ENCODE peak calls at places on chromosomes 4 and X, in seven cellular contexts. One of them, this sample, is unnamed. For H3K4me1, the result is how much of the 10 kb centered on the place peaks cover.

GRCh38 chr4:60128916-60129315 is 1071.2 kb upstream of the ADGRL3 start:
- DNase-seq in GM23248: no peak
- DNase-seq in H9: no peak
- DNase-seq in hepatocyte: no peak
- DNase-seq in CD8-positive, alpha-beta T cell: no peak
- DNase-seq in tibial artery: no peak
- DNase-seq in OCI-LY7: no peak
- DNase-seq in this sample: no peak

GRCh38 chr4:88969271-88969670 is 87.7 kb downstream of the FAM13A start:
- DNase-seq in GM23248: no peak
- DNase-seq in CD8-positive, alpha-beta T cell: no peak
- DNase-seq in hepatocyte: no peak
- DNase-seq in OCI-LY7: no peak
- DNase-seq in H9: no peak
- DNase-seq in tibial artery: no peak
- DNase-seq in this sample: no peak

GRCh38 chr4:87216469-87216868 is 3.9 kb downstream of the KLHL8 start:
- DNase-seq in tibial artery: no peak
- DNase-seq in GM23248: no peak
- DNase-seq in OCI-LY7: no peak
- DNase-seq in CD8-positive, alpha-beta T cell: no peak
- DNase-seq in H9: no peak
- DNase-seq in hepatocyte: no peak
- DNase-seq in this sample: no peak

GRCh38 chrX:50180073-50180940 is 20.5 kb downstream of the AKAP4 start:
- DNase-seq in GM23248: peak
- DNase-seq in H9: no peak
- DNase-seq in tibial artery: no peak
- DNase-seq in OCI-LY7: peak
- DNase-seq in hepatocyte: no peak
- DNase-seq in CD8-positive, alpha-beta T cell: no peak
- DNase-seq in this sample: peak

GRCh38 chr4:55170462-55170861 is 45.1 kb upstream of the KDR start:
- DNase-seq in CD8-positive, alpha-beta T cell: no peak
- DNase-seq in OCI-LY7: no peak
- DNase-seq in H9: no peak
- DNase-seq in tibial artery: no peak
- DNase-seq in hepatocyte: no peak
- DNase-seq in GM23248: no peak
- DNase-seq in this sample: no peak

GRCh38 chr4:48043504-48043903 is 26.9 kb downstream of the NIPAL1 start:
- DNase-seq in OCI-LY7: no peak
- DNase-seq in CD8-positive, alpha-beta T cell: no peak
- DNase-seq in H9: no peak
- DNase-seq in hepatocyte: no peak
- DNase-seq in GM23248: no peak
- DNase-seq in tibial artery: no peak
- DNase-seq in this sample: no peak

GRCh38 chrX:2650865-2651264 is 40.2 kb upstream of the CD99 start:
- DNase-seq in CD8-positive, alpha-beta T cell: no peak
- DNase-seq in H9: no peak
- DNase-seq in tibial artery: no peak
- DNase-seq in GM23248: peak
- DNase-seq in hepatocyte: no peak
- DNase-seq in OCI-LY7: no peak
- DNase-seq in this sample: no peak

GRCh38 chr4:8029689-8030088 is 90.0 kb upstream of the AFAP1 start:
- DNase-seq in H9: no peak
- DNase-seq in OCI-LY7: no peak
- DNase-seq in GM23248: no peak
- DNase-seq in tibial artery: no peak
- DNase-seq in hepatocyte: no peak
- DNase-seq in CD8-positive, alpha-beta T cell: no peak
- DNase-seq in this sample: no peak

GRCh38 chr4:141346144-141346543 is 125.4 kb downstream of the ZNF330 start:
- DNase-seq in OCI-LY7: peak
- DNase-seq in tibial artery: no peak
- DNase-seq in CD8-positive, alpha-beta T cell: no peak
- DNase-seq in H9: no peak
- DNase-seq in GM23248: peak
- DNase-seq in hepatocyte: peak
- DNase-seq in this sample: peak

GRCh38 chrX:107678957-107679740 is 50.8 kb downstream of the PRPS1 start:
- DNase-seq in GM23248: peak
- DNase-seq in H9: peak
- DNase-seq in tibial artery: peak
- DNase-seq in OCI-LY7: peak
- DNase-seq in hepatocyte: peak
- DNase-seq in CD8-positive, alpha-beta T cell: peak
- DNase-seq in this sample: no peak

GRCh38 chr4:47071863-47072441 is 40.6 kb downstream of the GABRB1 start:
- DNase-seq in CD8-positive, alpha-beta T cell: no peak
- DNase-seq in OCI-LY7: no peak
- DNase-seq in tibial artery: no peak
- DNase-seq in H9: no peak
- DNase-seq in GM23248: peak
- DNase-seq in hepatocyte: no peak
- DNase-seq in this sample: no peak

GRCh38 chr4:97498875-97499274 is 644.4 kb downstream of the STPG2 start:
- DNase-seq in tibial artery: no peak
- DNase-seq in GM23248: peak
- DNase-seq in CD8-positive, alpha-beta T cell: no peak
- DNase-seq in H9: no peak
- DNase-seq in hepatocyte: peak
- DNase-seq in OCI-LY7: no peak
- DNase-seq in this sample: no peak

GRCh38 chr4:55706526-55706925 is 70.4 kb upstream of the NMU start:
- DNase-seq in CD8-positive, alpha-beta T cell: no peak
- DNase-seq in tibial artery: no peak
- DNase-seq in H9: no peak
- DNase-seq in GM23248: no peak
- DNase-seq in hepatocyte: no peak
- DNase-seq in OCI-LY7: no peak
- DNase-seq in this sample: no peak

GRCh38 chr4:48341776-48342558 is 638 bp downstream of the SLAIN2 start:
- DNase-seq in tibial artery: peak
- DNase-seq in H9: peak
- DNase-seq in CD8-positive, alpha-beta T cell: peak
- DNase-seq in hepatocyte: peak
- DNase-seq in GM23248: peak
- DNase-seq in OCI-LY7: peak
- DNase-seq in this sample: peak

GRCh38 chr4:83454626-83455025 is 997 bp downstream of the HELQ start:
- DNase-seq in CD8-positive, alpha-beta T cell: no peak
- DNase-seq in GM23248: no peak
- DNase-seq in H9: no peak
- DNase-seq in hepatocyte: peak
- DNase-seq in OCI-LY7: no peak
- DNase-seq in tibial artery: no peak
- DNase-seq in this sample: no peak

GRCh38 chr4:87118826-87119225 is 101.6 kb downstream of the KLHL8 start:
- DNase-seq in hepatocyte: no peak
- DNase-seq in tibial artery: no peak
- DNase-seq in CD8-positive, alpha-beta T cell: no peak
- DNase-seq in GM23248: peak
- DNase-seq in OCI-LY7: peak
- DNase-seq in H9: no peak
- DNase-seq in this sample: peak

GRCh38 chr4:88964450-88964849 is 92.5 kb downstream of the FAM13A start:
- DNase-seq in hepatocyte: no peak
- DNase-seq in GM23248: peak
- DNase-seq in tibial artery: no peak
- DNase-seq in OCI-LY7: no peak
- DNase-seq in CD8-positive, alpha-beta T cell: no peak
- DNase-seq in H9: no peak
- DNase-seq in this sample: no peak

GRCh38 chrX:140733766-140734342 is 24.3 kb downstream of the LINC00632 start:
- DNase-seq in OCI-LY7: peak
- DNase-seq in GM23248: peak
- DNase-seq in tibial artery: no peak
- DNase-seq in hepatocyte: peak
- DNase-seq in CD8-positive, alpha-beta T cell: no peak
- DNase-seq in H9: no peak
- DNase-seq in this sample: peak

GRCh38 chr4:181194096-181194495 is 1049.1 kb upstream of the TENM3 start:
- DNase-seq in CD8-positive, alpha-beta T cell: no peak
- DNase-seq in H9: no peak
- DNase-seq in tibial artery: no peak
- DNase-seq in OCI-LY7: no peak
- DNase-seq in GM23248: no peak
- DNase-seq in hepatocyte: no peak
- DNase-seq in this sample: no peak

GRCh38 chrX:15136795-15137194 is 133.1 kb downstream of the ASB9 start:
- DNase-seq in OCI-LY7: no peak
- DNase-seq in CD8-positive, alpha-beta T cell: no peak
- DNase-seq in GM23248: no peak
- DNase-seq in H9: no peak
- DNase-seq in tibial artery: no peak
- DNase-seq in hepatocyte: no peak
- DNase-seq in this sample: no peak

GRCh38 chrX:129613596-129613995 is 41.2 kb downstream of the APLN start:
- DNase-seq in hepatocyte: no peak
- DNase-seq in CD8-positive, alpha-beta T cell: no peak
- DNase-seq in tibial artery: no peak
- DNase-seq in OCI-LY7: no peak
- DNase-seq in H9: no peak
- DNase-seq in GM23248: no peak
- DNase-seq in this sample: peak

GRCh38 chrX:20205927-20206708 is 60.6 kb downstream of the RPS6KA3 start:
- DNase-seq in H9: no peak
- DNase-seq in hepatocyte: no peak
- DNase-seq in CD8-positive, alpha-beta T cell: no peak
- DNase-seq in GM23248: no peak
- DNase-seq in OCI-LY7: no peak
- DNase-seq in tibial artery: no peak
- DNase-seq in this sample: no peak

GRCh38 chrX:23742693-23743622 is at the start of gene ACOT9:
- DNase-seq in GM23248: peak
- DNase-seq in CD8-positive, alpha-beta T cell: peak
- DNase-seq in tibial artery: peak
- DNase-seq in H9: peak
- DNase-seq in OCI-LY7: peak
- DNase-seq in hepatocyte: peak
- DNase-seq in this sample: peak

GRCh38 chr4:73448448-73449203 is 12.6 kb downstream of the AFP start:
- DNase-seq in CD8-positive, alpha-beta T cell: no peak
- DNase-seq in H9: no peak
- DNase-seq in hepatocyte: no peak
- DNase-seq in GM23248: no peak
- DNase-seq in OCI-LY7: no peak
- DNase-seq in tibial artery: no peak
- DNase-seq in this sample: no peak

GRCh38 chr4:73451978-73452747 is 16.1 kb downstream of the AFP start:
- DNase-seq in H9: no peak
- DNase-seq in CD8-positive, alpha-beta T cell: no peak
- DNase-seq in GM23248: peak
- DNase-seq in OCI-LY7: no peak
- DNase-seq in hepatocyte: no peak
- DNase-seq in tibial artery: no peak
- DNase-seq in this sample: peak

GRCh38 chr4:73452953-73453700 is 17.1 kb downstream of the AFP start:
- DNase-seq in hepatocyte: peak
- DNase-seq in CD8-positive, alpha-beta T cell: no peak
- DNase-seq in GM23248: no peak
- DNase-seq in H9: no peak
- DNase-seq in tibial artery: no peak
- DNase-seq in OCI-LY7: no peak
- DNase-seq in this sample: peak

GRCh38 chr4:73451404-73451803 is 15.4 kb downstream of the AFP start:
- DNase-seq in GM23248: peak
- DNase-seq in CD8-positive, alpha-beta T cell: no peak
- DNase-seq in OCI-LY7: no peak
- DNase-seq in tibial artery: no peak
- DNase-seq in H9: peak
- DNase-seq in hepatocyte: no peak
- DNase-seq in this sample: peak

GRCh38 chr4:73450398-73451004 is 14.5 kb downstream of the AFP start:
- DNase-seq in hepatocyte: peak
- DNase-seq in CD8-positive, alpha-beta T cell: no peak
- DNase-seq in OCI-LY7: no peak
- DNase-seq in H9: peak
- DNase-seq in tibial artery: no peak
- DNase-seq in GM23248: peak
- DNase-seq in this sample: peak
- H3K27ac ChIP-seq in hepatocyte: peak
- H3K27ac ChIP-seq in CD8-positive, alpha-beta T cell: no peak
- H3K27ac ChIP-seq in OCI-LY7: no peak
- H3K27ac ChIP-seq in H9: no peak
- H3K27ac ChIP-seq in tibial artery: no peak
- H3K27ac ChIP-seq in GM23248: peak
- H3K27ac ChIP-seq in this sample: peak

DNA sequence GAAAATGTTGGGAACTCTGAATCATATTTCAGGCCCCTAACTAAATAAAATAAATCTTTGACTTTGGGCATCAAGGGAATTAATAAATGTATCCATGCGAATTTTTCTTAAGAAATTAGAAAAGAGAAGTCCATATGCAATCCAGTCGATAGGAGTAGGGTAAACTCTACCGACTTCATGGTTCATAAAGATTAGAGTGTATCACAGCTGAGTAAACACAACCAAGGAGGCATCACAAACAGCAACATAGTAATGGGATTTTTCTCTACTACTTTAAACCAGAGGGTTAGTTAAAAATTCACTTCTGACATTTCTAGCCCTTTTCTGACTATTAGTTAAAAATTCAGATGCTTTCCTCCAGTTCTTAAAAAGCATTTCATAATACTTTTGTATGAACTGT is 19.9 kb downstream of the SEPTIN11 start:
- DNase-seq in OCI-LY7: no peak
- DNase-seq in H9: no peak
- DNase-seq in hepatocyte: no peak
- DNase-seq in GM23248: no peak
- DNase-seq in tibial artery: no peak
- DNase-seq in CD8-positive, alpha-beta T cell: no peak
- DNase-seq in this sample: no peak
- H3K4me1 ChIP-seq in OCI-LY7: under half
- H3K4me1 ChIP-seq in H9: under half
- H3K4me1 ChIP-seq in hepatocyte: under half
- H3K4me1 ChIP-seq in GM23248: under half
- H3K4me1 ChIP-seq in tibial artery: under half
- H3K4me1 ChIP-seq in CD8-positive, alpha-beta T cell: under half
- H3K4me1 ChIP-seq in this sample: under half

GRCh38 chr4:38716271-38716670 is 52.3 kb downstream of the KLF3 start:
- DNase-seq in H9: no peak
- DNase-seq in CD8-positive, alpha-beta T cell: no peak
- DNase-seq in OCI-LY7: no peak
- DNase-seq in GM23248: no peak
- DNase-seq in tibial artery: no peak
- DNase-seq in hepatocyte: no peak
- DNase-seq in this sample: no peak
- H3K27ac ChIP-seq in H9: no peak
- H3K27ac ChIP-seq in CD8-positive, alpha-beta T cell: no peak
- H3K27ac ChIP-seq in OCI-LY7: no peak
- H3K27ac ChIP-seq in GM23248: no peak
- H3K27ac ChIP-seq in tibial artery: no peak
- H3K27ac ChIP-seq in hepatocyte: no peak
- H3K27ac ChIP-seq in this sample: no peak

DNA sequence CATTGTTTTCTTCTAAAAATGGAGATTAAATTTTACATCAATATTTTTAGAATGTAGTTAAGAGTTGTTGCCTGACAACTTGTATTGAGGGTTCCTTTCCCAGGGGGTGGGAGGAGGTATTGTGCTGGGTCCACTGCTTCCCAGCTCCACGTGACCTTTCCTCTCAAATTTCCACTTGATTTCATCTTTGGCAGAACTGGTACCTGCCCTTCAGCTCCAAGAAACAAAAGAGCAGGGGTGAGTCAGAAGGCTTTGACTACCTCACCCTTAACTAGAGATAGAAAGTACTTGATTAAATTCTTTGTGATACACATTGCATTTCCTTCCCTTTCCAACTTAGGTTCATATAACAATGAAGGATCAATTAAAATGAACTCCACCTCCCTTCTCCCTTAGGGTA is 19.7 kb downstream of the TRIM2 start:
- DNase-seq in CD8-positive, alpha-beta T cell: no peak
- DNase-seq in GM23248: peak
- DNase-seq in OCI-LY7: no peak
- DNase-seq in H9: no peak
- DNase-seq in hepatocyte: no peak
- DNase-seq in tibial artery: no peak
- DNase-seq in this sample: no peak
- H3K4me1 ChIP-seq in CD8-positive, alpha-beta T cell: under half
- H3K4me1 ChIP-seq in GM23248: under half
- H3K4me1 ChIP-seq in OCI-LY7: under half
- H3K4me1 ChIP-seq in H9: under half
- H3K4me1 ChIP-seq in hepatocyte: under half
- H3K4me1 ChIP-seq in tibial artery: under half
- H3K4me1 ChIP-seq in this sample: under half

This sample was measured in GM23338.